ENCODE peak calls at places on chromosome 2, in seven cellular contexts. One of them, this sample, is unnamed.

GRCh38 chr2:74332550-74333174 is 10.6 kb downstream of the SLC4A5 start:
- DNase-seq in EL: no peak
- DNase-seq in stimulated activated CD4-positive, alpha-beta T cell treated with anti-CD3 and anti-CD28 coated beads, Interleukin-2, amount 100 ng/mL, for 24 hours: no peak
- DNase-seq in A549: no peak
- DNase-seq in omental fat pad: no peak
- DNase-seq in activated CD4-positive, CD25-positive, alpha-beta regulatory T cell treated with anti-CD3 and anti-CD28 coated beads, Interleukin-2, amount 50 U/mL, for 72 hours: no peak
- DNase-seq in neuronal stem cell: no peak
- DNase-seq in this sample: no peak

GRCh38 chr2:31467426-31467825 is 52.9 kb upstream of the XDH start:
- DNase-seq in neuronal stem cell: no peak
- DNase-seq in EL: no peak
- DNase-seq in omental fat pad: no peak
- DNase-seq in stimulated activated CD4-positive, alpha-beta T cell treated with anti-CD3 and anti-CD28 coated beads, Interleukin-2, amount 100 ng/mL, for 24 hours: no peak
- DNase-seq in A549: no peak
- DNase-seq in activated CD4-positive, CD25-positive, alpha-beta regulatory T cell treated with anti-CD3 and anti-CD28 coated beads, Interleukin-2, amount 50 U/mL, for 72 hours: no peak
- DNase-seq in this sample: peak; percentile 48

GRCh38 chr2:128304715-128305554 is 13.7 kb downstream of the HS6ST1 start:
- DNase-seq in EL: peak; percentile 90
- DNase-seq in stimulated activated CD4-positive, alpha-beta T cell treated with anti-CD3 and anti-CD28 coated beads, Interleukin-2, amount 100 ng/mL, for 24 hours: no peak
- DNase-seq in omental fat pad: peak; percentile 71
- DNase-seq in activated CD4-positive, CD25-positive, alpha-beta regulatory T cell treated with anti-CD3 and anti-CD28 coated beads, Interleukin-2, amount 50 U/mL, for 72 hours: no peak
- DNase-seq in A549: no peak
- DNase-seq in neuronal stem cell: no peak
- DNase-seq in this sample: peak; percentile 96

GRCh38 chr2:233801357-233802131 is 23.4 kb downstream of the MROH2A start:
- DNase-seq in A549: no peak
- DNase-seq in neuronal stem cell: no peak
- DNase-seq in omental fat pad: no peak
- DNase-seq in activated CD4-positive, CD25-positive, alpha-beta regulatory T cell treated with anti-CD3 and anti-CD28 coated beads, Interleukin-2, amount 50 U/mL, for 72 hours: peak; percentile 19
- DNase-seq in EL: no peak
- DNase-seq in stimulated activated CD4-positive, alpha-beta T cell treated with anti-CD3 and anti-CD28 coated beads, Interleukin-2, amount 100 ng/mL, for 24 hours: peak; percentile 6
- DNase-seq in this sample: peak; percentile 64

GRCh38 chr2:111155610-111156009 is 34.9 kb downstream of the BCL2L11 start:
- DNase-seq in EL: no peak
- DNase-seq in A549: no peak
- DNase-seq in stimulated activated CD4-positive, alpha-beta T cell treated with anti-CD3 and anti-CD28 coated beads, Interleukin-2, amount 100 ng/mL, for 24 hours: no peak
- DNase-seq in neuronal stem cell: no peak
- DNase-seq in omental fat pad: no peak
- DNase-seq in activated CD4-positive, CD25-positive, alpha-beta regulatory T cell treated with anti-CD3 and anti-CD28 coated beads, Interleukin-2, amount 50 U/mL, for 72 hours: no peak
- DNase-seq in this sample: no peak

GRCh38 chr2:195094330-195094729 is 562.7 kb upstream of the SLC39A10 start:
- DNase-seq in activated CD4-positive, CD25-positive, alpha-beta regulatory T cell treated with anti-CD3 and anti-CD28 coated beads, Interleukin-2, amount 50 U/mL, for 72 hours: no peak
- DNase-seq in EL: peak; percentile 47
- DNase-seq in stimulated activated CD4-positive, alpha-beta T cell treated with anti-CD3 and anti-CD28 coated beads, Interleukin-2, amount 100 ng/mL, for 24 hours: no peak
- DNase-seq in omental fat pad: no peak
- DNase-seq in A549: no peak
- DNase-seq in neuronal stem cell: no peak
- DNase-seq in this sample: no peak

GRCh38 chr2:117958186-117958585 is 55.7 kb downstream of the CCDC93 start:
- DNase-seq in activated CD4-positive, CD25-positive, alpha-beta regulatory T cell treated with anti-CD3 and anti-CD28 coated beads, Interleukin-2, amount 50 U/mL, for 72 hours: no peak
- DNase-seq in neuronal stem cell: no peak
- DNase-seq in A549: no peak
- DNase-seq in omental fat pad: no peak
- DNase-seq in stimulated activated CD4-positive, alpha-beta T cell treated with anti-CD3 and anti-CD28 coated beads, Interleukin-2, amount 100 ng/mL, for 24 hours: no peak
- DNase-seq in EL: peak; percentile 76
- DNase-seq in this sample: peak; percentile 16

GRCh38 chr2:117714110-117714509 is 100.4 kb upstream of the DDX18 start:
- DNase-seq in stimulated activated CD4-positive, alpha-beta T cell treated with anti-CD3 and anti-CD28 coated beads, Interleukin-2, amount 100 ng/mL, for 24 hours: no peak
- DNase-seq in neuronal stem cell: no peak
- DNase-seq in omental fat pad: no peak
- DNase-seq in A549: no peak
- DNase-seq in activated CD4-positive, CD25-positive, alpha-beta regulatory T cell treated with anti-CD3 and anti-CD28 coated beads, Interleukin-2, amount 50 U/mL, for 72 hours: no peak
- DNase-seq in EL: no peak
- DNase-seq in this sample: no peak

GRCh38 chr2:3268705-3269029 is 109.0 kb downstream of the EIPR1 start:
- DNase-seq in omental fat pad: no peak
- DNase-seq in stimulated activated CD4-positive, alpha-beta T cell treated with anti-CD3 and anti-CD28 coated beads, Interleukin-2, amount 100 ng/mL, for 24 hours: no peak
- DNase-seq in neuronal stem cell: no peak
- DNase-seq in A549: no peak
- DNase-seq in EL: no peak
- DNase-seq in activated CD4-positive, CD25-positive, alpha-beta regulatory T cell treated with anti-CD3 and anti-CD28 coated beads, Interleukin-2, amount 50 U/mL, for 72 hours: no peak
- DNase-seq in this sample: no peak

GRCh38 chr2:232779465-232779864 is 3.1 kb upstream of the KCNJ13 start:
- DNase-seq in omental fat pad: no peak
- DNase-seq in neuronal stem cell: no peak
- DNase-seq in stimulated activated CD4-positive, alpha-beta T cell treated with anti-CD3 and anti-CD28 coated beads, Interleukin-2, amount 100 ng/mL, for 24 hours: no peak
- DNase-seq in activated CD4-positive, CD25-positive, alpha-beta regulatory T cell treated with anti-CD3 and anti-CD28 coated beads, Interleukin-2, amount 50 U/mL, for 72 hours: no peak
- DNase-seq in A549: no peak
- DNase-seq in EL: no peak
- DNase-seq in this sample: no peak

GRCh38 chr2:84849271-84849952 is 31.5 kb downstream of the TRABD2A start:
- DNase-seq in omental fat pad: no peak
- DNase-seq in neuronal stem cell: no peak
- DNase-seq in A549: no peak
- DNase-seq in activated CD4-positive, CD25-positive, alpha-beta regulatory T cell treated with anti-CD3 and anti-CD28 coated beads, Interleukin-2, amount 50 U/mL, for 72 hours: no peak
- DNase-seq in stimulated activated CD4-positive, alpha-beta T cell treated with anti-CD3 and anti-CD28 coated beads, Interleukin-2, amount 100 ng/mL, for 24 hours: no peak
- DNase-seq in EL: peak; percentile 74
- DNase-seq in this sample: no peak

This sample was measured in PC-9.